ENCODE peak calls at places on chromosome 7, in five cellular contexts. W, G, C, V and H are unnamed samples.

GRCh38 chr7:157801971-157802675 is 465.3 kb downstream of the DNAJB6 start:
- DNase-seq in W (no peak), G (no peak), C (no peak), V (no peak), H (no peak)

GRCh38 chr7:50164552-50165220 is 71.6 kb upstream of the ZPBP start:
- DNase-seq in W (no peak), G (no peak), C (no peak), V (no peak), H (no peak)

GRCh38 chr7:148979827-148980226 is 48.5 kb downstream of the PDIA4 start:
- DNase-seq in W (no peak), G (no peak), C (no peak), V (no peak), H (no peak)

GRCh38 chr7:102232686-102233286 is 53.9 kb upstream of the SH2B2 start:
- DNase-seq in W (no peak), G (no peak), C (no peak), V (no peak), H (no peak)

GRCh38 chr7:90596745-90597526 is 815 bp downstream of the CDK14 start:
- DNase-seq in W (no peak), G (no peak), C (peak; percentile 47), V (no peak), H (no peak)

GRCh38 chr7:120272896-120273475 is at the start of gene KCND2:
- DNase-seq in W (peak; percentile 10), G (no peak), C (peak; percentile 26), V (no peak), H (no peak)

GRCh38 chr7:79683185-79683890 is 229.9 kb upstream of the MAGI2 start:
- DNase-seq in W (no peak), G (no peak), C (no peak), V (no peak), H (no peak)

GRCh38 chr7:151920533-151920932 is 35.7 kb upstream of the GALNTL5 start:
- DNase-seq in W (no peak), G (no peak), C (no peak), V (no peak), H (no peak)

GRCh38 chr7:81120141-81120540 is 201.3 kb upstream of the SEMA3C start:
- DNase-seq in W (no peak), G (no peak), C (no peak), V (no peak), H (no peak)

GRCh38 chr7:13822678-13823077 is 166.8 kb downstream of the ETV1 start:
- DNase-seq in W (no peak), G (no peak), C (peak; percentile 37), V (no peak), H (no peak)

GRCh38 chr7:70701487-70701886 is 430.5 kb upstream of the GALNT17 start:
- DNase-seq in W (no peak), G (no peak), C (no peak), V (no peak), H (no peak)

GRCh38 chr7:99833289-99833877 is 5.6 kb downstream of the CYP3A43 start:
- DNase-seq in W (no peak), G (no peak), C (no peak), V (no peak), H (no peak)

GRCh38 chr7:18792866-18793595 is 297.5 kb downstream of the HDAC9 start:
- DNase-seq in W (no peak), G (no peak), C (no peak), V (no peak), H (peak; percentile 13)

GRCh38 chr7:2309889-2310331 is 4.3 kb downstream of the SNX8 start:
- DNase-seq in W (no peak), G (no peak), C (peak; percentile 94), V (no peak), H (peak; percentile 16)

GRCh38 chr7:33853361-33854062 is 51.8 kb upstream of the BMPER start:
- DNase-seq in W (no peak), G (no peak), C (peak; percentile 97), V (no peak), H (no peak)

GRCh38 chr7:111107989-111108388 is 17.1 kb downstream of the LRRN3 start:
- DNase-seq in W (no peak), G (no peak), C (no peak), V (no peak), H (no peak)

GRCh38 chr7:139775829-139776266 is 1.9 kb downstream of the HIPK2 start:
- DNase-seq in W (peak; percentile 41), G (peak; percentile 89), C (peak; percentile 91), V (peak; percentile 22), H (peak; percentile 61)

GRCh38 chr7:45882465-45882810 is 5.8 kb upstream of the IGFBP1 start:
- DNase-seq in W (no peak), G (no peak), C (no peak), V (no peak), H (no peak)

GRCh38 chr7:139587535-139587934 is 64.0 kb downstream of the CLEC2L start:
- DNase-seq in W (no peak), G (no peak), C (no peak), V (no peak), H (no peak)